ENCODE peak calls at places on chromosomes 5 and 9, in ten cellular contexts. S is ureter, B is right lobe of liver, G is GF-D8, M is renal cortical epithelial cell, R is endothelial cell, D is stomach, E is A549, T is smooth muscle cell of the brain vasculature, F is KG1. K is an unnamed sample.

GRCh38 chr5:61401726-61402125 is 69.7 kb downstream of the ZSWIM6 start:
- DNase-seq in S (no peak), B (no peak), G (no peak), M (peak; percentile 60), R (no peak), D (no peak), E (no peak), T (no peak), F (peak; percentile 5), K (no peak)

GRCh38 chr5:115243412-115243811 is 19.3 kb downstream of the PGGT1B start:
- DNase-seq in S (no peak), B (no peak), G (no peak), M (peak; percentile 48), R (no peak), D (no peak), E (no peak), T (no peak), F (no peak), K (no peak)

GRCh38 chr5:115096034-115096769 is 73.5 kb downstream of the TRIM36 start:
- DNase-seq in S (no peak), B (no peak), G (no peak), M (no peak), R (no peak), D (no peak), E (no peak), T (no peak), F (no peak), K (no peak)

GRCh38 chr9:91920846-91921350 is 29.1 kb downstream of the ROR2 start:
- DNase-seq in S (no peak), B (no peak), G (no peak), M (no peak), R (no peak), D (peak; percentile 22), E (no peak), T (no peak), F (no peak), K (no peak)

GRCh38 chr5:153617190-153617589 is 126.7 kb downstream of the GRIA1 start:
- DNase-seq in S (no peak), B (no peak), G (no peak), M (no peak), R (no peak), D (no peak), E (no peak), T (no peak), F (no peak), K (no peak)

GRCh38 chr9:74570879-74571512 is 73.9 kb downstream of the RORB start:
- DNase-seq in S (no peak), B (no peak), G (no peak), M (peak; percentile 16), R (peak; percentile 38), D (no peak), E (peak; percentile 9), T (peak; percentile 6), F (no peak), K (no peak)

GRCh38 chr9:21965401-21965951 is 28.7 kb downstream of the CDKN2A start:
- DNase-seq in S (peak; percentile 55), B (peak; percentile 79), G (peak; percentile 2), M (peak; percentile 62), R (peak; percentile 81), D (peak; percentile 67), E (no peak), T (peak; percentile 50), F (peak; percentile 23), K (peak; percentile 87)

GRCh38 chr5:116442095-116442534 is 132.5 kb downstream of the SEMA6A start:
- DNase-seq in S (no peak), B (peak; percentile 74), G (no peak), M (peak; percentile 98), R (no peak), D (peak; percentile 46), E (no peak), T (no peak), F (no peak), K (no peak)

GRCh38 chr5:124652514-124652819 is 94.0 kb downstream of the ZNF608 start:
- DNase-seq in S (no peak), B (no peak), G (no peak), M (no peak), R (no peak), D (no peak), E (no peak), T (no peak), F (no peak), K (no peak)

GRCh38 chr5:119468286-119468685 is 16.0 kb downstream of the HSD17B4 start:
- DNase-seq in S (no peak), B (no peak), G (no peak), M (peak; percentile 2), R (no peak), D (no peak), E (no peak), T (no peak), F (no peak), K (no peak)

GRCh38 chr5:39005566-39006232 is 68.5 kb downstream of the RICTOR start:
- DNase-seq in S (no peak), B (no peak), G (no peak), M (peak; percentile 46), R (no peak), D (no peak), E (peak; percentile 6), T (no peak), F (no peak), K (no peak)

GRCh38 chr9:98860871-98861293 is 53.4 kb downstream of the GALNT12 start:
- DNase-seq in S (peak; percentile 87), B (no peak), G (no peak), M (peak; percentile 70), R (peak; percentile 24), D (peak; percentile 31), E (peak; percentile 21), T (peak; percentile 82), F (no peak), K (no peak)

GRCh38 chr5:60354322-60354721 is 345.6 kb downstream of the DEPDC1B start:
- DNase-seq in S (no peak), B (no peak), G (no peak), M (no peak), R (no peak), D (no peak), E (no peak), T (no peak), F (no peak), K (no peak)

GRCh38 chr9:22052376-22052945 is 43.4 kb upstream of the CDKN2B start:
- DNase-seq in S (no peak), B (no peak), G (no peak), M (peak; percentile 100), R (no peak), D (no peak), E (no peak), T (peak; percentile 91), F (no peak), K (no peak)

GRCh38 chr5:10583663-10584572 is 20.0 kb downstream of the ANKRD33B start:
- DNase-seq in S (peak; percentile 29), B (no peak), G (no peak), M (no peak), R (no peak), D (no peak), E (no peak), T (no peak), F (no peak), K (peak; percentile 60)

GRCh38 chr5:142063878-142064331 is 44.7 kb upstream of the NDFIP1 start:
- DNase-seq in S (peak; percentile 52), B (no peak), G (no peak), M (peak; percentile 27), R (peak; percentile 61), D (peak; percentile 39), E (no peak), T (peak; percentile 26), F (no peak), K (peak; percentile 84)

GRCh38 chr9:107439991-107440456 is 49.5 kb downstream of the KLF4 start:
- DNase-seq in S (no peak), B (no peak), G (no peak), M (no peak), R (no peak), D (no peak), E (no peak), T (no peak), F (no peak), K (no peak)

GRCh38 chr5:39648539-39649200 is 223.9 kb upstream of the DAB2 start:
- DNase-seq in S (no peak), B (no peak), G (no peak), M (peak; percentile 91), R (no peak), D (no peak), E (peak; percentile 46), T (no peak), F (no peak), K (no peak)

GRCh38 chr9:137580209-137580957 is 1.7 kb upstream of the DPH7 start:
- DNase-seq in S (no peak), B (no peak), G (no peak), M (no peak), R (no peak), D (no peak), E (no peak), T (no peak), F (no peak), K (no peak)

GRCh38 chr5:119852140-119852539 is 222.8 kb downstream of the FAM170A start:
- DNase-seq in S (no peak), B (no peak), G (no peak), M (no peak), R (no peak), D (no peak), E (no peak), T (no peak), F (no peak), K (no peak)

GRCh38 chr5:173310861-173311515 is 17.2 kb downstream of the STC2 start:
- DNase-seq in S (no peak), B (no peak), G (no peak), M (no peak), R (no peak), D (no peak), E (no peak), T (no peak), F (no peak), K (peak; percentile 34)

GRCh38 chr9:92463989-92464388 is 18.3 kb downstream of the ASPN start:
- DNase-seq in S (no peak), B (no peak), G (no peak), M (peak; percentile 68), R (no peak), D (no peak), E (no peak), T (no peak), F (no peak), K (no peak)